ENCODE peak calls at places on chromosomes 4 and X, in seven cellular contexts. N, M, H, B, I, F and C are unnamed samples.

GRCh38 chrX:68699960-68700746 is 52.7 kb downstream of the STARD8 start:
- DNase-seq in N (no peak), M (no peak), H (no peak), B (peak), I (no peak), F (no peak), C (peak)

GRCh38 chr4:74338792-74339333 is 26.1 kb upstream of the EREG start:
- DNase-seq in N (no peak), M (no peak), H (no peak), B (no peak), I (no peak), F (no peak), C (no peak)

GRCh38 chr4:157358851-157359250 is 138.3 kb downstream of the GRIA2 start:
- DNase-seq in N (no peak), M (no peak), H (no peak), B (no peak), I (no peak), F (no peak), C (no peak)

GRCh38 chr4:104490096-104490769 is 4.5 kb downstream of the CXXC4 start:
- DNase-seq in N (peak), M (peak), H (no peak), B (no peak), I (peak), F (no peak), C (no peak)

GRCh38 chr4:10295326-10295725 is 161.9 kb downstream of the ZNF518B start:
- DNase-seq in N (no peak), M (no peak), H (no peak), B (no peak), I (no peak), F (no peak), C (no peak)

GRCh38 chr4:110287130-110287529 is 88.7 kb upstream of the ELOVL6 start:
- DNase-seq in N (no peak), M (no peak), H (no peak), B (peak), I (no peak), F (peak), C (no peak)

GRCh38 chr4:138851626-138852443 is 163.7 kb upstream of the NOCT start:
- DNase-seq in N (peak), M (peak), H (no peak), B (no peak), I (peak), F (no peak), C (no peak)

GRCh38 chr4:102608190-102608589 is 107.0 kb downstream of the NFKB1 start:
- DNase-seq in N (no peak), M (no peak), H (no peak), B (peak), I (no peak), F (peak), C (peak)

GRCh38 chrX:71315917-71316316 is 14.4 kb downstream of the ITGB1BP2 start:
- DNase-seq in N (no peak), M (no peak), H (no peak), B (peak), I (no peak), F (peak), C (peak)

GRCh38 chr4:88159137-88159725 is 792 bp upstream of the ABCG2 start:
- DNase-seq in N (no peak), M (peak), H (no peak), B (peak), I (no peak), F (no peak), C (peak)

GRCh38 chrX:110321670-110322069 is 3.8 kb upstream of the AMMECR1 start:
- DNase-seq in N (no peak), M (no peak), H (no peak), B (no peak), I (no peak), F (no peak), C (no peak)

GRCh38 chr4:40173470-40173875 is 23.4 kb upstream of the RHOH start:
- DNase-seq in N (no peak), M (no peak), H (no peak), B (no peak), I (no peak), F (no peak), C (no peak)

GRCh38 chr4:87141428-87141827 is 79.0 kb downstream of the KLHL8 start:
- DNase-seq in N (no peak), M (no peak), H (no peak), B (no peak), I (no peak), F (no peak), C (no peak)

GRCh38 chr4:20351360-20352171 is 99.9 kb downstream of the SLIT2 start:
- DNase-seq in N (no peak), M (no peak), H (no peak), B (no peak), I (peak), F (no peak), C (no peak)

GRCh38 chrX:150155396-150156048 is 207.6 kb upstream of the MAMLD1 start:
- DNase-seq in N (no peak), M (no peak), H (no peak), B (peak), I (no peak), F (peak), C (peak)

GRCh38 chrX:953879-954482 is 258.5 kb downstream of the CRLF2 start:
- DNase-seq in N (no peak), M (no peak), H (no peak), B (no peak), I (no peak), F (no peak), C (no peak)

GRCh38 chrX:114611018-114611619 is 27.2 kb downstream of the HTR2C start:
- DNase-seq in N (peak), M (peak), H (no peak), B (peak), I (peak), F (peak), C (peak)

GRCh38 chr4:184740965-184741364 is 7.1 kb upstream of the CENPU start:
- DNase-seq in N (no peak), M (no peak), H (no peak), B (no peak), I (no peak), F (no peak), C (no peak)

GRCh38 chrX:67614414-67614813 is 70.6 kb downstream of the AR start:
- DNase-seq in N (no peak), M (no peak), H (no peak), B (peak), I (no peak), F (peak), C (no peak)

GRCh38 chr4:41701961-41702360 is 46.6 kb downstream of the PHOX2B start:
- DNase-seq in N (no peak), M (no peak), H (no peak), B (no peak), I (no peak), F (no peak), C (no peak)

GRCh38 chr4:6857009-6857882 is 52.4 kb upstream of the TBC1D14 start:
- DNase-seq in N (no peak), M (no peak), H (no peak), B (no peak), I (no peak), F (no peak), C (no peak)